ENCODE peak calls at places on chromosomes 1 and 21, in eight cellular contexts. One of them, this sample, is unnamed.
A peak's percentile ranks its signal among the peaks of the same experiment; 100 is the strongest.

GRCh38 chr1:12085643-12086260 is 22.6 kb downstream of the TNFRSF8 start:
- DNase-seq in K562: no peak
- DNase-seq in nucleus accumbens: no peak
- DNase-seq in GM10248: no peak
- DNase-seq in H9: no peak
- DNase-seq in GF-D8: no peak
- DNase-seq in NCI-H146: no peak
- DNase-seq in brain microvascular endothelial cell: no peak
- DNase-seq in this sample: no peak

GRCh38 chr1:25869909-25870606 is 5.5 kb downstream of the PAQR7 start:
- DNase-seq in GM10248: no peak
- DNase-seq in brain microvascular endothelial cell: no peak
- DNase-seq in H9: no peak
- DNase-seq in GF-D8: no peak
- DNase-seq in nucleus accumbens: no peak
- DNase-seq in NCI-H146: no peak
- DNase-seq in K562: peak; percentile 66
- DNase-seq in this sample: no peak

GRCh38 chr1:84940481-84940880 is 47.5 kb upstream of the LPAR3 start:
- DNase-seq in NCI-H146: no peak
- DNase-seq in brain microvascular endothelial cell: no peak
- DNase-seq in K562: no peak
- DNase-seq in H9: no peak
- DNase-seq in GM10248: no peak
- DNase-seq in nucleus accumbens: no peak
- DNase-seq in GF-D8: no peak
- DNase-seq in this sample: no peak

GRCh38 chr1:159705251-159705910 is 9.0 kb downstream of the CRP start:
- DNase-seq in NCI-H146: no peak
- DNase-seq in GM10248: no peak
- DNase-seq in H9: no peak
- DNase-seq in brain microvascular endothelial cell: no peak
- DNase-seq in nucleus accumbens: no peak
- DNase-seq in GF-D8: no peak
- DNase-seq in K562: no peak
- DNase-seq in this sample: no peak

GRCh38 chr1:1359668-1360468 is 1.5 kb upstream of the MXRA8 start:
- DNase-seq in GF-D8: no peak
- DNase-seq in K562: no peak
- DNase-seq in nucleus accumbens: no peak
- DNase-seq in NCI-H146: no peak
- DNase-seq in H9: no peak
- DNase-seq in GM10248: no peak
- DNase-seq in brain microvascular endothelial cell: no peak
- DNase-seq in this sample: no peak

GRCh38 chr1:157575744-157576143 is 22.1 kb downstream of the FCRL4 start:
- DNase-seq in brain microvascular endothelial cell: no peak
- DNase-seq in GF-D8: no peak
- DNase-seq in K562: no peak
- DNase-seq in NCI-H146: no peak
- DNase-seq in H9: no peak
- DNase-seq in nucleus accumbens: no peak
- DNase-seq in GM10248: no peak
- DNase-seq in this sample: no peak

GRCh38 chr1:62691062-62691844 is 3.1 kb upstream of the DOCK7 start:
- DNase-seq in H9: no peak
- DNase-seq in brain microvascular endothelial cell: no peak
- DNase-seq in GM10248: no peak
- DNase-seq in GF-D8: no peak
- DNase-seq in K562: no peak
- DNase-seq in NCI-H146: no peak
- DNase-seq in nucleus accumbens: no peak
- DNase-seq in this sample: no peak

GRCh38 chr1:2987773-2988172 is 33.5 kb upstream of the ACTRT2 start:
- DNase-seq in GF-D8: no peak
- DNase-seq in brain microvascular endothelial cell: no peak
- DNase-seq in nucleus accumbens: no peak
- DNase-seq in H9: no peak
- DNase-seq in K562: no peak
- DNase-seq in NCI-H146: no peak
- DNase-seq in GM10248: no peak
- DNase-seq in this sample: peak; percentile 50

GRCh38 chr1:9849691-9850441 is 26.1 kb upstream of the CLSTN1 start:
- DNase-seq in GM10248: peak; percentile 82
- DNase-seq in K562: peak; percentile 51
- DNase-seq in H9: no peak
- DNase-seq in NCI-H146: peak; percentile 50
- DNase-seq in brain microvascular endothelial cell: no peak
- DNase-seq in nucleus accumbens: no peak
- DNase-seq in GF-D8: no peak
- DNase-seq in this sample: no peak

GRCh38 chr1:211101481-211101880 is 32.5 kb downstream of the KCNH1 start:
- DNase-seq in H9: no peak
- DNase-seq in K562: no peak
- DNase-seq in GF-D8: no peak
- DNase-seq in brain microvascular endothelial cell: no peak
- DNase-seq in nucleus accumbens: no peak
- DNase-seq in GM10248: no peak
- DNase-seq in NCI-H146: no peak
- DNase-seq in this sample: no peak

GRCh38 chr21:38775733-38776132 is 30.0 kb upstream of the ETS2 start:
- DNase-seq in brain microvascular endothelial cell: no peak
- DNase-seq in H9: no peak
- DNase-seq in K562: no peak
- DNase-seq in NCI-H146: no peak
- DNase-seq in GF-D8: no peak
- DNase-seq in nucleus accumbens: no peak
- DNase-seq in GM10248: no peak
- DNase-seq in this sample: no peak

GRCh38 chr21:34912022-34912933 is 136.8 kb downstream of the RUNX1 start:
- DNase-seq in K562: no peak
- DNase-seq in GM10248: no peak
- DNase-seq in nucleus accumbens: no peak
- DNase-seq in H9: no peak
- DNase-seq in GF-D8: peak; percentile 62
- DNase-seq in brain microvascular endothelial cell: no peak
- DNase-seq in NCI-H146: no peak
- DNase-seq in this sample: no peak

GRCh38 chr21:45405819-45406762 is 1.1 kb downstream of the COL18A1 start:
- DNase-seq in NCI-H146: no peak
- DNase-seq in GF-D8: no peak
- DNase-seq in GM10248: no peak
- DNase-seq in nucleus accumbens: no peak
- DNase-seq in brain microvascular endothelial cell: no peak
- DNase-seq in K562: no peak
- DNase-seq in H9: no peak
- DNase-seq in this sample: no peak

GRCh38 chr1:201426395-201427310 is 5.1 kb upstream of the TNNI1 start:
- DNase-seq in NCI-H146: no peak
- DNase-seq in GF-D8: no peak
- DNase-seq in GM10248: no peak
- DNase-seq in H9: no peak
- DNase-seq in K562: no peak
- DNase-seq in nucleus accumbens: no peak
- DNase-seq in brain microvascular endothelial cell: no peak
- DNase-seq in this sample: no peak

GRCh38 chr1:246788895-246789338 is 64.7 kb downstream of the SCCPDH start:
- DNase-seq in H9: peak; percentile 46
- DNase-seq in NCI-H146: no peak
- DNase-seq in GM10248: no peak
- DNase-seq in GF-D8: no peak
- DNase-seq in K562: peak; percentile 34
- DNase-seq in brain microvascular endothelial cell: no peak
- DNase-seq in nucleus accumbens: no peak
- DNase-seq in this sample: no peak

GRCh38 chr1:205066221-205066818 is 17.9 kb downstream of the TMEM81 start:
- DNase-seq in NCI-H146: no peak
- DNase-seq in H9: peak; percentile 70
- DNase-seq in GF-D8: no peak
- DNase-seq in nucleus accumbens: no peak
- DNase-seq in brain microvascular endothelial cell: no peak
- DNase-seq in K562: peak; percentile 45
- DNase-seq in GM10248: no peak
- DNase-seq in this sample: peak; percentile 70

GRCh38 chr1:202189012-202189790 is 4.4 kb upstream of the LGR6 start:
- DNase-seq in NCI-H146: peak; percentile 52
- DNase-seq in GM10248: peak; percentile 63
- DNase-seq in K562: peak; percentile 75
- DNase-seq in H9: peak; percentile 89
- DNase-seq in brain microvascular endothelial cell: peak; percentile 29
- DNase-seq in nucleus accumbens: peak; percentile 68
- DNase-seq in GF-D8: no peak
- DNase-seq in this sample: peak; percentile 83

GRCh38 chr1:16212251-16212961 is at the start of gene ARHGEF19:
- DNase-seq in H9: peak; percentile 89
- DNase-seq in brain microvascular endothelial cell: no peak
- DNase-seq in K562: no peak
- DNase-seq in GM10248: no peak
- DNase-seq in NCI-H146: peak; percentile 64
- DNase-seq in nucleus accumbens: no peak
- DNase-seq in GF-D8: no peak
- DNase-seq in this sample: no peak

GRCh38 chr1:210646258-210646616 is 317.5 kb downstream of the HHAT start:
- DNase-seq in H9: no peak
- DNase-seq in brain microvascular endothelial cell: no peak
- DNase-seq in GF-D8: no peak
- DNase-seq in K562: no peak
- DNase-seq in NCI-H146: no peak
- DNase-seq in GM10248: no peak
- DNase-seq in nucleus accumbens: no peak
- DNase-seq in this sample: no peak

GRCh38 chr21:33219961-33220360 is 9.8 kb upstream of the IFNAR2 start:
- DNase-seq in brain microvascular endothelial cell: no peak
- DNase-seq in H9: no peak
- DNase-seq in nucleus accumbens: no peak
- DNase-seq in GM10248: no peak
- DNase-seq in K562: no peak
- DNase-seq in GF-D8: no peak
- DNase-seq in NCI-H146: no peak
- DNase-seq in this sample: no peak

GRCh38 chr1:223761416-223761815 is 49.1 kb downstream of the CAPN2 start:
- DNase-seq in nucleus accumbens: no peak
- DNase-seq in brain microvascular endothelial cell: no peak
- DNase-seq in GF-D8: no peak
- DNase-seq in H9: no peak
- DNase-seq in GM10248: no peak
- DNase-seq in NCI-H146: no peak
- DNase-seq in K562: no peak
- DNase-seq in this sample: no peak

GRCh38 chr21:33650929-33651505 is 8.7 kb downstream of the ITSN1 start:
- DNase-seq in NCI-H146: peak; percentile 11
- DNase-seq in nucleus accumbens: no peak
- DNase-seq in GF-D8: no peak
- DNase-seq in GM10248: no peak
- DNase-seq in K562: no peak
- DNase-seq in H9: no peak
- DNase-seq in brain microvascular endothelial cell: no peak
- DNase-seq in this sample: no peak

GRCh38 chr1:213530607-213531320 is 457.0 kb upstream of the PROX1 start:
- DNase-seq in GM10248: no peak
- DNase-seq in H9: no peak
- DNase-seq in GF-D8: no peak
- DNase-seq in brain microvascular endothelial cell: no peak
- DNase-seq in K562: no peak
- DNase-seq in nucleus accumbens: no peak
- DNase-seq in NCI-H146: no peak
- DNase-seq in this sample: no peak

GRCh38 chr1:57192256-57192655 is 226.4 kb upstream of the C8B start:
- DNase-seq in nucleus accumbens: no peak
- DNase-seq in K562: no peak
- DNase-seq in GM10248: no peak
- DNase-seq in GF-D8: no peak
- DNase-seq in NCI-H146: no peak
- DNase-seq in H9: no peak
- DNase-seq in brain microvascular endothelial cell: no peak
- DNase-seq in this sample: no peak

GRCh38 chr1:54285815-54286214 is 85.8 kb downstream of the MRPL37 start:
- DNase-seq in K562: no peak
- DNase-seq in brain microvascular endothelial cell: no peak
- DNase-seq in nucleus accumbens: no peak
- DNase-seq in GF-D8: no peak
- DNase-seq in NCI-H146: no peak
- DNase-seq in GM10248: no peak
- DNase-seq in H9: no peak
- DNase-seq in this sample: no peak

GRCh38 chr21:34184232-34184631 is 110.9 kb downstream of the MRPS6 start:
- DNase-seq in H9: no peak
- DNase-seq in GM10248: no peak
- DNase-seq in K562: no peak
- DNase-seq in nucleus accumbens: no peak
- DNase-seq in GF-D8: no peak
- DNase-seq in NCI-H146: no peak
- DNase-seq in brain microvascular endothelial cell: no peak
- DNase-seq in this sample: no peak

GRCh38 chr1:150621497-150622113 is 7.8 kb downstream of the ENSA start:
- DNase-seq in H9: no peak
- DNase-seq in K562: peak; percentile 31
- DNase-seq in NCI-H146: no peak
- DNase-seq in GF-D8: peak; percentile 7
- DNase-seq in brain microvascular endothelial cell: peak; percentile 74
- DNase-seq in GM10248: peak; percentile 55
- DNase-seq in nucleus accumbens: peak; percentile 7
- DNase-seq in this sample: no peak

GRCh38 chr1:14625587-14626447 is 27.3 kb downstream of the KAZN start:
- DNase-seq in GM10248: no peak
- DNase-seq in H9: no peak
- DNase-seq in brain microvascular endothelial cell: no peak
- DNase-seq in nucleus accumbens: no peak
- DNase-seq in NCI-H146: peak; percentile 11
- DNase-seq in GF-D8: no peak
- DNase-seq in K562: no peak
- DNase-seq in this sample: no peak

GRCh38 chr21:33655591-33656221 is 13.4 kb downstream of the ITSN1 start:
- DNase-seq in nucleus accumbens: no peak
- DNase-seq in brain microvascular endothelial cell: peak; percentile 85
- DNase-seq in K562: peak; percentile 34
- DNase-seq in GF-D8: no peak
- DNase-seq in NCI-H146: no peak
- DNase-seq in H9: peak; percentile 49
- DNase-seq in GM10248: no peak
- DNase-seq in this sample: no peak

GRCh38 chr21:42512346-42513034 is 1.2 kb upstream of the SLC37A1 start:
- DNase-seq in GF-D8: no peak
- DNase-seq in K562: no peak
- DNase-seq in brain microvascular endothelial cell: no peak
- DNase-seq in GM10248: no peak
- DNase-seq in nucleus accumbens: no peak
- DNase-seq in H9: no peak
- DNase-seq in NCI-H146: no peak
- DNase-seq in this sample: no peak

GRCh38 chr1:91406773-91407389 is 2.2 kb upstream of the HFM1 start:
- DNase-seq in nucleus accumbens: no peak
- DNase-seq in GM10248: no peak
- DNase-seq in GF-D8: no peak
- DNase-seq in brain microvascular endothelial cell: no peak
- DNase-seq in NCI-H146: no peak
- DNase-seq in K562: no peak
- DNase-seq in H9: no peak
- DNase-seq in this sample: no peak

GRCh38 chr1:59163268-59164092 is 133.4 kb upstream of the FGGY start:
- DNase-seq in brain microvascular endothelial cell: peak; percentile 58
- DNase-seq in NCI-H146: peak; percentile 84
- DNase-seq in K562: no peak
- DNase-seq in nucleus accumbens: no peak
- DNase-seq in H9: no peak
- DNase-seq in GM10248: no peak
- DNase-seq in GF-D8: no peak
- DNase-seq in this sample: no peak

GRCh38 chr1:15691434-15692032 is 7.4 kb downstream of the PLEKHM2 start:
- DNase-seq in GM10248: no peak
- DNase-seq in GF-D8: no peak
- DNase-seq in nucleus accumbens: no peak
- DNase-seq in brain microvascular endothelial cell: no peak
- DNase-seq in NCI-H146: no peak
- DNase-seq in K562: no peak
- DNase-seq in H9: no peak
- DNase-seq in this sample: peak; percentile 54

GRCh38 chr1:234968470-234968869 is 160.2 kb downstream of the TOMM20 start:
- DNase-seq in GM10248: no peak
- DNase-seq in nucleus accumbens: no peak
- DNase-seq in H9: no peak
- DNase-seq in brain microvascular endothelial cell: no peak
- DNase-seq in NCI-H146: no peak
- DNase-seq in K562: no peak
- DNase-seq in GF-D8: no peak
- DNase-seq in this sample: no peak

This sample was measured in posterior cingulate gyrus.